ENCODE peak calls at places on chromosomes 13 and 19, in five cellular contexts. P, T, K, D and M are unnamed samples.
A peak's percentile ranks its signal among the peaks of the same experiment; 100 is the strongest.

GRCh38 chr13:39540929-39541605 is 61.9 kb downstream of the LHFPL6 start:
- DNase-seq in D (no peak), P (no peak), T (no peak), K (no peak), M (no peak)

GRCh38 chr19:37699057-37699456 is 20.5 kb downstream of the ZNF607 start:
- DNase-seq in P (no peak), T (peak; percentile 10), D (no peak), K (no peak), M (no peak)

GRCh38 chr13:105598551-105598950 is 936.9 kb downstream of the EFNB2 start:
- DNase-seq in D (no peak), K (no peak), T (no peak), P (no peak), M (no peak)

GRCh38 chr19:29529646-29530548 is 4.1 kb downstream of the VSTM2B start:
- DNase-seq in T (no peak), P (no peak), D (no peak), K (peak; percentile 40), M (no peak)

GRCh38 chr19:18322318-18322758 is 538 bp downstream of the LSM4 start:
- DNase-seq in D (no peak), K (peak; percentile 73), T (peak; percentile 74), P (peak; percentile 82), M (no peak)

GRCh38 chr19:5154129-5154798 is 185.4 kb downstream of the KDM4B start:
- DNase-seq in P (peak; percentile 79), D (peak; percentile 70), T (peak; percentile 52), K (peak; percentile 82), M (peak; percentile 72)

GRCh38 chr13:74290324-74290773 is 156.1 kb upstream of the KLF12 start:
- DNase-seq in D (no peak), P (no peak), T (peak; percentile 9), K (peak; percentile 47), M (no peak)

GRCh38 chr19:40601061-40601973 is at the start of gene LTBP4:
- DNase-seq in K (peak; percentile 74), P (peak; percentile 76), T (no peak), D (no peak), M (no peak)

GRCh38 chr19:14122924-14123323 is 5.4 kb upstream of the PRKACA start:
- DNase-seq in K (no peak), D (no peak), T (no peak), P (no peak), M (no peak)

GRCh38 chr19:45913874-45914830 is at the start of gene NANOS2:
- DNase-seq in P (peak; percentile 72), D (no peak), K (no peak), T (peak; percentile 50), M (no peak)

GRCh38 chr13:36778083-36778671 is 40.8 kb upstream of the RFXAP start:
- DNase-seq in K (no peak), P (no peak), D (no peak), T (peak; percentile 21), M (no peak)

GRCh38 chr19:38793671-38794070 is 4.7 kb downstream of the LGALS7B start:
- DNase-seq in K (no peak), D (no peak), P (no peak), T (no peak), M (no peak)

GRCh38 chr13:99087954-99088491 is 110.2 kb upstream of the DOCK9 start:
- DNase-seq in T (no peak), K (peak; percentile 53), P (no peak), D (peak; percentile 31), M (no peak)

GRCh38 chr19:38693380-38694223 is 46.2 kb downstream of the ACTN4 start:
- DNase-seq in T (peak; percentile 81), D (peak; percentile 72), P (no peak), K (no peak), M (peak; percentile 71)

GRCh38 chr19:32580353-32580900 is 563 bp upstream of the PDCD5 start:
- DNase-seq in K (peak; percentile 34), D (no peak), P (no peak), T (no peak), M (no peak)

GRCh38 chr13:92413452-92413851 is 813.2 kb upstream of the GPC6 start:
- DNase-seq in K (no peak), P (no peak), D (no peak), T (no peak), M (no peak)

GRCh38 chr13:71039440-71039839 is 827.6 kb downstream of the DACH1 start:
- DNase-seq in P (no peak), K (no peak), T (no peak), D (no peak), M (no peak)
- TF ChIP-seq POLR2AphosphoS5 in P (no peak), K (no peak), T (no peak), D (no peak), M (no peak)

GRCh38 chr19:7595466-7596133 is at the start of gene CAMSAP3:
- DNase-seq in K (peak; percentile 90), P (peak; percentile 56), T (peak; percentile 64), D (peak; percentile 82), M (no peak)
- TF ChIP-seq TAF1 in K (no peak), P (no peak), T (no peak), D (no peak), M (no peak)

GRCh38 chr19:49555600-49556411 is 24.6 kb downstream of the NOSIP start:
- DNase-seq in T (no peak), D (no peak), P (peak; percentile 94), K (peak; percentile 95), M (no peak)
- TF ChIP-seq POLR2AphosphoS5 in T (no peak), D (no peak), P (no peak), K (no peak), M (no peak)

DNA sequence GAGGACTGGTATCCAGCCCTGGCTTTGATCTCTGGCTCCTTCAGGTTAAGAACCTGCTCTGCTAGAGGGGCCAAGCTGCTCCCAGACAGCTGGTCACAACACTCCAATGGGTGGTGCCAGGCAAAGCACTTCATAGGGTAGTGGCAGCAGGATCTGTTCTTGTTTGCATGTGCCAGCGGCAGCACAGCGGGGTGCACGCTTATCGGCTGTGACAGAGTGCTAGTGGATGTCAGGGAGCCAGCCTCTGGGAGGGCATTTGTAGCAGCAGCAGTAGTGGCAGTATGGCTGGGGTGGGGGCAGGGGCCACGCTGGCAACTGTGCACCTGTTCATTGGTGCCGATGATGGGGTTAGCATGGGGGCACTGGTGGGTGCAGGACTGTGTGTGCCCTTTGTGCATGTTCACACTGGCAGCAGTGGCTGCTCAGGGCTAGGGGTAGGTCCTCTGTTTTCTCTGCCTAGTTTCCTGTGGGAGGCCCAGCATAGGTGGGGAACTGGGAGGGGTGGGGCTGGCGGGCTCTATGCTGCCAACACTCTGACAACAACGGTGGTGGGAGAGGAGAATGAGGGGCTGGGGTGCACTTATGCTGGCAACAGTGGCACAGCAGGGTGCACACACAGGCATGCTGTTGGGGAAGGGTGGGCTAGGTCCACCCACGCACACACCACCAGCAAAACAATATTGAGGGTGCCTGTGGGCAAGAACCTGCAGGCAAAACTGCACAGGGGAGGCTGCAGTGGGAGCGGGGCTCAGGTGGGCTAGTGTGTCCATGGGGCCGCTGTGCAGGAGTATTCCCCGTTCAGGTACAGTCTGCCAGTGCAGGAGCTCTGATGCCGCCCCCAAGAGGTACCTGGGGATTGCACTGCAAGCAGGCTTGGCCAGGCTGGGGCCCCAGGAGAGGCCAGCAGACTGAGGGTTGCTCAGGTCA is 19.3 kb downstream of the AP1M1 start:
- DNase-seq in D (no peak), T (no peak), P (no peak), K (peak; percentile 7), M (no peak)
- TF ChIP-seq TAF1 in D (no peak), T (no peak), P (no peak), K (no peak), M (no peak)

GRCh38 chr19:9941646-9942045 is 5.3 kb upstream of the OLFM2 start:
- DNase-seq in P (no peak), T (no peak), K (no peak), D (no peak), M (no peak)

GRCh38 chr19:9940778-9941177 is 4.5 kb upstream of the OLFM2 start:
- DNase-seq in T (peak; percentile 26), P (no peak), D (no peak), K (no peak), M (no peak)

GRCh38 chr19:9941236-9941635 is 4.9 kb upstream of the OLFM2 start:
- DNase-seq in T (no peak), D (no peak), K (no peak), P (no peak), M (no peak)

GRCh38 chr19:9937001-9937411 is 691 bp upstream of the OLFM2 start:
- DNase-seq in D (no peak), K (peak; percentile 35), P (no peak), T (no peak), M (no peak)

DNA sequence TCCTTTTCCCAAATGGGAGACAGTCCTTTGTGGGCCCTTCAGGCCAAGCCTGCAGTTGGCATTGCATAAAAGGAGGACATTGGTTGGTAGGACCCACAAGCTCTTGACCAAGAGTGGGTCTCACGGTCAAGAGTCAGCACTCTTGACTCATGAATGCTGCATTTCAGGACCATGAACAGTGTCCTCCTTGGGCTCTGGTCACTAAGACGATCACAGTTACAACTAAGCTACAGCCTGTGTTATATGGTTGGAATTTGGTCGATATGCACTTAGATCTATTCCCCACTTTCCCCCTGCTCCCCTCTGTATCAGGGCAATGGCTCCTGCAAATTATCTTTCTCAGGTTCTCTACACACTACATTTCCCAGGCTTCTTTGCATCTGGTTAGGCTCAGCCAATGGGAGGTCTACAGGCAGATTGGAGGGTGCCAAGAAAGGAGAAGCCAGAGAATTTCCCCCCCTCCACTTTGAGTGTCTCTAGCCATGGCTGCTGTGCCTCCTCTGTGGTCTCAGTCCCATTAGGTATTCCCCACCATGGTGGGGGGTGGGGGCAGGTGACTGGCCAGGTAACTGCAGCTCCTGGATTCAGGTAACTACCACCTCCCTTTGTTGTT is 3.1 kb upstream of the OLFM2 start:
- DNase-seq in T (no peak), D (no peak), P (no peak), K (no peak), M (no peak)
- TF ChIP-seq POLR2AphosphoS5 in T (no peak), D (no peak), P (no peak), K (no peak), M (no peak)

GRCh38 chr13:47826481-47826880 is 174.6 kb downstream of the SUCLA2 start:
- DNase-seq in T (no peak), K (no peak), P (no peak), D (no peak), M (no peak)
- TF ChIP-seq TAF1 in T (no peak), K (no peak), P (no peak), D (no peak), M (no peak)

GRCh38 chr19:11848594-11849263 is at the start of gene ZNF439:
- DNase-seq in K (peak; percentile 95), P (peak; percentile 38), D (peak; percentile 71), T (peak; percentile 85), M (peak; percentile 66)
- TF ChIP-seq POLR2AphosphoS5 in K (peak; percentile 48), P (no peak), D (no peak), T (peak; percentile 73), M (no peak)